ENCODE peak calls at places on chromosome 1, in eight cellular contexts. O is CD4-positive, CD25-positive, alpha-beta regulatory T cell; R is lower lobe of right lung; I is aorta; T is choroid plexus epithelial cell; H is AG04450; Z is GM12864; V is ascending aorta. G is an unnamed sample.
A peak's percentile ranks its signal among the peaks of the same experiment; 100 is the strongest.

GRCh38 chr1:182065126-182065845 is 3.8 kb upstream of the ZNF648 start:
- DNase-seq in H (no peak), V (no peak), I (no peak), Z (no peak), T (no peak), O (no peak), R (no peak), G (no peak)

GRCh38 chr1:119268879-119269278 is 99.7 kb upstream of the HAO2 start:
- DNase-seq in H (no peak), Z (no peak), R (no peak), T (no peak), O (no peak), V (no peak), I (no peak), G (no peak)

GRCh38 chr1:78176448-78176847 is 130.7 kb downstream of the GIPC2 start:
- DNase-seq in T (peak; percentile 75), V (no peak), I (no peak), Z (no peak), O (no peak), H (peak; percentile 69), R (no peak), G (peak; percentile 86)

GRCh38 chr1:86703696-86704455 is 500 bp upstream of the SH3GLB1 start:
- DNase-seq in V (peak; percentile 71), R (no peak), T (peak; percentile 24), I (no peak), H (no peak), Z (no peak), O (no peak), G (peak; percentile 24)

GRCh38 chr1:186188004-186188539 is 187.0 kb downstream of the TPR start:
- DNase-seq in Z (no peak), H (peak; percentile 47), V (no peak), I (no peak), T (peak; percentile 86), O (no peak), R (no peak), G (peak; percentile 99)

GRCh38 chr1:6723621-6724428 is 22.2 kb upstream of the DNAJC11 start:
- DNase-seq in T (no peak), H (no peak), O (no peak), Z (no peak), I (no peak), V (no peak), R (no peak), G (no peak)

GRCh38 chr1:37633950-37634553 is 640 bp downstream of the RSPO1 start:
- DNase-seq in V (no peak), I (no peak), Z (no peak), R (no peak), O (no peak), H (no peak), T (no peak), G (no peak)

GRCh38 chr1:160544647-160545046 is 21.6 kb upstream of the SLAMF6 start:
- DNase-seq in V (no peak), I (no peak), O (peak; percentile 52), T (peak; percentile 53), Z (no peak), H (no peak), R (no peak), G (no peak)

GRCh38 chr1:46991083-46991923 is 32.2 kb upstream of the CYP4X1 start:
- DNase-seq in O (no peak), R (no peak), T (peak; percentile 41), Z (no peak), I (no peak), H (no peak), V (no peak), G (peak; percentile 38)

GRCh38 chr1:86499987-86500593 is 31.4 kb downstream of the CLCA1 start:
- DNase-seq in V (no peak), O (peak; percentile 77), T (peak; percentile 56), H (no peak), I (no peak), R (no peak), Z (no peak), G (peak; percentile 31)

GRCh38 chr1:230186003-230186863 is 119.2 kb downstream of the GALNT2 start:
- DNase-seq in Z (no peak), V (no peak), I (no peak), O (no peak), R (peak; percentile 84), T (peak; percentile 88), H (peak; percentile 57), G (peak; percentile 99)

GRCh38 chr1:163231385-163231784 is 28.7 kb upstream of the RGS5 start:
- DNase-seq in H (peak; percentile 33), O (no peak), I (no peak), V (no peak), T (peak; percentile 69), Z (no peak), R (no peak), G (peak; percentile 5)

GRCh38 chr1:43666608-43667007 is 16.7 kb downstream of the KDM4A start:
- DNase-seq in T (no peak), O (no peak), I (no peak), H (no peak), V (no peak), R (no peak), Z (no peak), G (peak; percentile 99)

GRCh38 chr1:24749886-24750285 is 4.6 kb downstream of the CLIC4 start:
- DNase-seq in T (no peak), O (no peak), V (peak; percentile 45), R (no peak), H (no peak), I (no peak), Z (no peak), G (no peak)

GRCh38 chr1:24744911-24745710 is at the start of gene CLIC4:
- DNase-seq in H (peak; percentile 99), Z (peak; percentile 91), O (peak; percentile 94), T (peak; percentile 100), V (peak; percentile 100), R (peak; percentile 100), I (peak; percentile 100), G (peak; percentile 94)

GRCh38 chr1:24745711-24746582 is 700 bp downstream of the CLIC4 start:
- DNase-seq in Z (no peak), R (peak; percentile 66), H (no peak), T (peak; percentile 81), V (peak; percentile 90), I (peak; percentile 82), O (peak; percentile 9), G (peak; percentile 74)

GRCh38 chr1:24749257-24749656 is 4.0 kb downstream of the CLIC4 start:
- DNase-seq in H (no peak), V (no peak), Z (no peak), T (no peak), O (no peak), R (no peak), I (no peak), G (no peak)

DNA sequence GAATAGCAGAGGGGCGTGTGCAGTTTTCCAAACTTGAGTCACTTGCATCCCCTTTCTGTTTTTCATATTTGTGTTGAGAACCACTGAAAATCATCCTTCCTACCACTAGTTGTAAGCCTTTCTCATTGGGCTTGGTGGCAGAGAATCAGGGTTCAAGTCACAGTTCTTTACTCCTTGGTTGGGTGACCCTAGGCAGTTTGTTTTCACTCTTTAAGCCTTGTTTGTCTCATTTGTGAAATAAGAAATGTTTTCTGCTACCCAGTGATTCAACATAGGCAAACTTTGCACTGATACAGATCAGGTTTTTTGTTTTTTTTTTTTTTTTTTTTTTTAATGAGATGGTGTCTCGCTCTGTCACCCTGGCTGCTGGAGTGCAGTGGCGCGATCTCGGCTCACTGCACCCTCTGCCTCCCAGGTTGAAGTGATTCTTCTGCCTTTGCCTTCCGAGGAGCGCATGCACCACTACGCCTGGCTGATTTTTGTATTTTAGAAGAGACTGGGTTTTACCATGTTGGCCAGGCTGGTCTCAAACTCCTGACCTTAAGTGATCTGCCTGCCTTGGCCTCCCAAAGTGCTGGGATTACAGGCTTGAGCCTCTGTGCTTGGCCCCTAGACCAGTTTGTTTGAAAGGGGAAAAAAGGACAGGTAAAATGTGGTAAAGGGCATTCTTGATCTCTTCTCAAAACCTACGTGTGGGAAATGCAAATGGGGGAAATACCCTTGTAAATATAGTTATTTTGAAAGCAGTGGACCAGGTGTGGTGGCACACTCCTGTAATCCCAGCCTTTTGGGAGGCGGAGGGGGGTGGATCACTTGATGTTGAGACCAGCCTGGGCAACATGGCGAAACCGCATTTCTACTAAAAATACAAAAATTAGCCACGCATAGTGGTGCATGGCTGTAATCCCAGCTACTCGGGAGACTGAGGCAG is 3.2 kb downstream of the CLIC4 start:
- DNase-seq in I (no peak), H (no peak), V (peak; percentile 39), T (no peak), Z (no peak), O (no peak), R (no peak), G (no peak)
- H3K4me3 ChIP-seq in I (peak overlapping the region; percentile 82), H (peak overlapping the region; percentile 93), V (peak overlapping the region; percentile 97), T (peak overlapping the region; percentile 92), Z (peak overlapping the region; percentile 69), O (no peak overlapping the region), R (peak overlapping the region; percentile 80), G (no peak overlapping the region)

GRCh38 chr1:54553781-54554313 is 5.8 kb downstream of the ACOT11 start:
- DNase-seq in H (no peak), I (no peak), O (no peak), V (no peak), Z (no peak), T (no peak), R (no peak), G (no peak)
- H3K4me3 ChIP-seq in H (no peak overlapping the region), I (no peak overlapping the region), O (no peak overlapping the region), V (no peak overlapping the region), Z (no peak overlapping the region), T (no peak overlapping the region), R (no peak overlapping the region), G (no peak overlapping the region)

DNA sequence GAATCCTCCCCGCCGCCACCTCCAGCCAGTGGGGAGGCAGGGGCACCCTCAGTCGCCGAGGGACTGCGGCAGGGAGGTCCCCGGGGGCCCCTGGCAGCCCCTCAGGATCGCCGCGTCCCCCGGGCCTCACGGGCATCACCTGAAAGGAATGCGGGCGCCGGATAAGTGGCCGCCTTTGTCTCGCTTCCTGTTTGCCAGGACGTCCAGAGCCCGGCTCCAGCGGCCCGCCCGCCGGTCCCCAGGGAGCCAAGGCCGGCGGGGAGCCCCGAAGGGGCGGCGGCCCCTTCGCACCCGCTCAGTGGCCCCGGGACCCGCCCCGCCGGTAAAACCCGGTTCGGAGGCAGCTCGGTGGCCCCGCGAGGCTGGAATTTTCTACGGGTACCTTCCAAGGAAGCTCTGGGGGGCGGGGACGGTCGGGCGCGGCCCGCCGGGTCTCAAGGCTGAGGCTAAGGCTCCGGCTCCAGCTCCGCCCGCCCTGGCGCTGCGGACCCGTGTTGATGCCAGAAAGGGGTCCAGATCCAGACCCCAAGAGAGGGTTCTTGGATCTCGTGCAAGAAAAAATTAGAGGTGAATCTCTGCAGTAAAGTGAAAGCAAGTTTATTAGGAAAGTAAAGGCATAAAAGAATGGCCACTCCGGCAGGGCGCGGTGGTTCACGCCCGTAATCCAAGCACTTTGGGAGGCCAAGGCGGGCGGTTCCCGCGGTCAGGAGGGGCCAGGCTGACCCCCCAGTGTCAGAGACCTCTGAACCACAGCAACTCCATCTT is 12.6 kb downstream of the TINAGL1 start:
- DNase-seq in T (peak; percentile 21), O (no peak), H (no peak), R (peak; percentile 73), Z (no peak), I (peak; percentile 91), V (peak; percentile 89), G (no peak)
- H3K4me3 ChIP-seq in T (peak overlapping the region; percentile 55), O (no peak overlapping the region), H (no peak overlapping the region), R (peak overlapping the region; percentile 53), Z (no peak overlapping the region), I (no peak overlapping the region), V (peak overlapping the region; percentile 46), G (peak overlapping the region; percentile 27)

DNA sequence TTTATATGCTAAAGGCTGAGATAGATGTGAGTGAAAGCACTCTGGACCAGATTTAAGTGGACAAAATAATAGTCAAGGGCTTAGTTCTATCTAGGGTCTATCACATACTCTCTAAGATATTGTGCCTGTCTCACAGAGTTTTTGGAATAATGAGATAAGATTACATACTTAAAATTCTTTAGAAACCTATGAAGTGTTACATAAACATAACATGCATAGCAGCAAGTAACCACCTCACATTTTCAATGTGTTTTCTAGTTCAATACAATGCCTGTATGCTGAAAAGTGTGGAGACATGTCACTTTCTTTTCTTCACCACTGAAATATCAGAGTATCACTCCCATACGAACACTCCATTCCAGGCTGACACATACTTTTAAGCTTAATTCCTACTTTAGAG is 16.1 kb downstream of the SDCCAG8 start:
- DNase-seq in H (no peak), T (peak; percentile 52), O (no peak), V (no peak), Z (no peak), R (no peak), I (no peak), G (no peak)
- H3K4me3 ChIP-seq in H (no peak overlapping the region), T (no peak overlapping the region), O (no peak overlapping the region), V (no peak overlapping the region), Z (no peak overlapping the region), R (no peak overlapping the region), I (no peak overlapping the region), G (no peak overlapping the region)

G was measured in bronchial epithelial cell.